ENCODE peak calls at places on chromosomes 5 and 9, in eight cellular contexts. M is BJ, Q is A549, P is mesothelial cell of epicardium, G is cardiac fibroblast, L is nephron progenitor cell, D is GM06990, F is natural killer cell. V is an unnamed sample.

GRCh38 chr5:81239613-81240012 is 6.5 kb downstream of the CKMT2 start:
- DNase-seq in M (no peak), Q (no peak), P (no peak), G (no peak), L (no peak), D (no peak), F (no peak), V (no peak)

GRCh38 chr9:93659837-93660177 is 83.4 kb downstream of the PHF2 start:
- DNase-seq in M (no peak), Q (no peak), P (no peak), G (no peak), L (no peak), D (no peak), F (no peak), V (no peak)

GRCh38 chr9:4748612-4749011 is 7.6 kb upstream of the AK3 start:
- DNase-seq in M (no peak), Q (no peak), P (no peak), G (peak; percentile 18), L (no peak), D (no peak), F (no peak), V (no peak)

GRCh38 chr5:42377496-42377895 is 45.7 kb upstream of the GHR start:
- DNase-seq in M (no peak), Q (no peak), P (no peak), G (peak; percentile 14), L (no peak), D (no peak), F (no peak), V (no peak)

GRCh38 chr9:134344068-134344820 is 18.0 kb downstream of the RXRA start:
- DNase-seq in M (no peak), Q (no peak), P (no peak), G (no peak), L (no peak), D (no peak), F (peak; percentile 42), V (peak; percentile 59)

GRCh38 chr5:125327676-125328075 is 581.2 kb upstream of the ZNF608 start:
- DNase-seq in M (no peak), Q (no peak), P (no peak), G (no peak), L (no peak), D (no peak), F (no peak), V (no peak)

GRCh38 chr5:103469288-103470065 is 93.1 kb downstream of the NUDT12 start:
- DNase-seq in M (no peak), Q (no peak), P (no peak), G (peak; percentile 22), L (no peak), D (no peak), F (no peak), V (no peak)

GRCh38 chr5:152086668-152087067 is 162.0 kb upstream of the GLRA1 start:
- DNase-seq in M (no peak), Q (no peak), P (no peak), G (no peak), L (no peak), D (no peak), F (no peak), V (no peak)

GRCh38 chr9:78021692-78022091 is 9.9 kb downstream of the GNAQ start:
- DNase-seq in M (no peak), Q (no peak), P (no peak), G (peak; percentile 51), L (no peak), D (no peak), F (no peak), V (no peak)

DNA sequence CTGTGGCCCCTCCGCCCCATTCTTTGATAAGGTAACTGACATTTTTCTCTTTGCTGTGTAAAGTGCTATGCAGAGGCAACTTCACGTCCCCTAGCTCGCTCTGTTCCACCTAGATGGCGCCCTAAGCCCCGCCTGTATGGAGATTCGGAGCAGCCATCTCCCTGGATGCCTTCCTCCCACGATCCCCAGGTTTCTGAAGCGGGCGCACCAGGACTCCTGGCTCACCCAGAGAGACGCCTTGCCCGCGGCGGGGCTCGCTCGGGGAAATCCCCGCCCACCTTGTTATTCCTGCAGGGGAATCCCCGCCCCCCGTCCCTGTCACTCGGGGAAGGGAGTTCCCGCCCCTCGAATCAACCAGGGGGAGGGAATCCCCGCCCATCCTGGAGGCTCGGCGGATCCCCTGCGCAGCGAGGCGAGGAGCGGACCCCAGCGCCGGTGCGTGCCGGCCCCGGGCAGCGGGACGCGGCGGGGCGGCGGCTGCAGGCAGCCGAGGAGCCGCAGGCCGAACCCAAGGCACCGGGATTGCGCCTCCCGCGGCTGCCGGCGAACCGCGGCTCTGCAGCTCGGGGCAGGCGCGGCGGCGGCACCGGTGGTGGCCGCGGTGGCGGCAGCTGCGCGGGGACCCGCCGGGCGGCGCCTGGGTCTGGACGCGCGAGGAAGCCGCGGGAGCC is at the start of gene PDZD2:
- DNase-seq in M (no peak), Q (peak; percentile 76), P (peak; percentile 83), G (peak; percentile 48), L (peak; percentile 96), D (peak; percentile 68), F (peak; percentile 63), V (peak; percentile 72)
- TF ChIP-seq CTCF in M (peak; percentile 57), Q (peak; percentile 53), P (no peak), G (peak; percentile 34), L (no peak), D (peak; percentile 66), F (no peak), V (peak; percentile 26)

GRCh38 chr9:103789686-103790085 is 304.4 kb upstream of the SMC2 start:
- DNase-seq in M (no peak), Q (no peak), P (no peak), G (peak; percentile 5), L (no peak), D (no peak), F (no peak), V (no peak)
- TF ChIP-seq CTCF in M (no peak), Q (no peak), P (peak; percentile 48), G (peak; percentile 47), L (peak; percentile 27), D (peak; percentile 44), F (no peak), V (peak; percentile 35)

GRCh38 chr5:1005904-1006655 is 2.5 kb upstream of the NKD2 start:
- DNase-seq in M (no peak), Q (no peak), P (no peak), G (no peak), L (no peak), D (no peak), F (no peak), V (no peak)

GRCh38 chr5:1005362-1005851 is 3.2 kb upstream of the NKD2 start:
- DNase-seq in M (no peak), Q (no peak), P (no peak), G (no peak), L (no peak), D (no peak), F (no peak), V (no peak)

GRCh38 chr5:1003296-1003937 is 5.2 kb upstream of the NKD2 start:
- DNase-seq in M (no peak), Q (no peak), P (peak; percentile 16), G (no peak), L (no peak), D (no peak), F (no peak), V (peak; percentile 77)

GRCh38 chr5:1006656-1007071 is 1.9 kb upstream of the NKD2 start:
- DNase-seq in M (no peak), Q (no peak), P (no peak), G (no peak), L (no peak), D (no peak), F (no peak), V (no peak)

DNA sequence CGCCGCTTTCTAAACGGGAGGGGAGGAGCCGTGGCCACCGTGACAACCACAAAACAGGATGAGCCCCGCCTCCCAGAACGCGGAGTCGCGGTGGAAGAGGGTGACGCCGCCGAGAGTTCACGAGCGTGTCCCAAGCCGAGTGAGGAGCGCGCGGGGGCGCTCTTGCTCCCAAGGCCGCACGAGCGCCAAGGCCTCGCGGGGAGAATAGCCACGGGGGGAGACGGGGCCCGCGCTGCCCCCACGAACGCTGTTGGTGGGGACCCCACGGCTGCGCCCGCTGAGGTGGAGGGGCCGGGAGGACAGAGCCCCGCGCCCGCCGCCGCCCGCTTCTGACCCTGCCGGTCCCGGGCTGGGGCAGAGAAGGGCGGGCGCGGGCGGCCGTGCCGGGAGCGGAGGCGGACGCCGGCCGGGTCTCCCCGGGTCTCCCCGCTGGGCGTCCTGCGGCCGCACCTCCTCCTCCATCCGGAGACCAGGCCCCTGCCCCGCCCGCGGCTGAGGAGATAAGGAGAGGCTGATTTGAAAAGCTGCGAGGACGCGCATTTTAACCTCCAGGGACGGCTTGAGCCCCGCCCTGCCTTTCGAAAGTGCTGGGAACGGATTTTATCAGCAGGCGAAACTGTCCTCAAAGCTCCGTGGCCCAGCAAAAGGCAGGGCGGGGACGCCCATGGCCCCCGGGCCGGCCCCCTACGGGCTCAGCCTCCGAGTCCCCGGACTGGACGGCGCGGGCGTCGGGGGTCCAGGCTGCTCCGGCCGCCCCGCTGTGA is 3.8 kb upstream of the NKD2 start:
- DNase-seq in M (no peak), Q (peak; percentile 61), P (peak; percentile 45), G (peak; percentile 54), L (peak; percentile 77), D (no peak), F (peak; percentile 45), V (peak; percentile 53)
- TF ChIP-seq CTCF in M (peak; percentile 63), Q (peak; percentile 79), P (no peak), G (peak; percentile 44), L (no peak), D (peak; percentile 39), F (peak; percentile 35), V (no peak)

GRCh38 chr5:30398427-30398826 is 795.1 kb upstream of the CDH6 start:
- DNase-seq in M (no peak), Q (no peak), P (no peak), G (no peak), L (no peak), D (no peak), F (no peak), V (no peak)

GRCh38 chr5:30405821-30406220 is 787.7 kb upstream of the CDH6 start:
- DNase-seq in M (no peak), Q (no peak), P (no peak), G (no peak), L (no peak), D (no peak), F (no peak), V (no peak)

DNA sequence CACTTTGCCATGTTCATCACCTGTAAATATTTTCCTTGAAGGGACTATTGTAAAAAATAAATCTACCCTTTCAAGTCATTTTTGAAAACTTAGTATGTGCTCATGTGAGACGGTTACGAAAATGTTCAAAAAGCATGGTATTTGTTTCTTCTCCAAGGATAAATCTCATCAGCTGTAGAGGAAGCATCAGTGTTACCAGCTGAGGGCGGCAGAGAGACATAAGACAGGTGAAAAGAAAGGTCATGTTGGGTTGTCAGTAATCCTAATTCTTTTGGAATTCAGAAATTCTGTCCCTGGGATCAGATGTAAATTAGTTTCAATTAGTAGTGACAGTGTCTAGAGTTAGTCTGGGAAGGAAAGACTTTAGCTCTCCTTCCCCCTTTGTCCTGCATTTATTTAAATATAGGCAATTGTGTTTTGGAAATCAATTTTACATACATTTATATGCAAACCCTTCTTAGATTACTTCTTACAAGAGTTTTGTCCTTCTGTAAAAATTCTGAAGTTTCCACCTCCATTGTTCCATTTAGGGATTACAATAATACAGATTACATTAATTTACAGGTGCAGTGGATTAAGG is 791.9 kb upstream of the CDH6 start:
- DNase-seq in M (no peak), Q (no peak), P (no peak), G (peak; percentile 28), L (peak; percentile 55), D (no peak), F (no peak), V (peak; percentile 7)
- TF ChIP-seq CTCF in M (peak; percentile 11), Q (peak; percentile 18), P (no peak), G (peak; percentile 42), L (peak; percentile 60), D (no peak), F (no peak), V (no peak)

V was measured in activated CD8-positive, alpha-beta T cell treated with anti-CD3 and anti-CD28 coated beads for 36 hours.